ENCODE peak calls at places on chromosome 1, in six cellular contexts. U is kidney, Z is Panc1, S is endothelial cell of umbilical vein, C is heart left ventricle, I is prostate gland. O is an unnamed sample. For H3K4me1 and H3K9me3, the result is how much of the 10 kb centered on the place peaks cover.

GRCh38 chr1:207282049-207282448 is 39.4 kb upstream of the CD55 start:
- DNase-seq in U (no peak), Z (no peak), S (peak), C (no peak), I (no peak), O (no peak)

GRCh38 chr1:3186526-3186921 is 117.5 kb downstream of the PRDM16 start:
- DNase-seq in U (peak), Z (no peak), S (no peak), C (peak), I (peak), O (peak)

GRCh38 chr1:226787071-226787470 is 48.0 kb upstream of the ITPKB start:
- DNase-seq in U (no peak), Z (no peak), S (no peak), C (no peak), I (no peak), O (no peak)

GRCh38 chr1:219040291-219040690 is 133.4 kb upstream of the LYPLAL1 start:
- DNase-seq in U (no peak), Z (no peak), S (no peak), C (no peak), I (no peak), O (no peak)

GRCh38 chr1:13823126-13823880 is 123.3 kb downstream of the PRDM2 start:
- DNase-seq in U (no peak), Z (no peak), S (no peak), C (no peak), I (no peak), O (no peak)

GRCh38 chr1:77950873-77951272 is 28.0 kb downstream of the FUBP1 start:
- DNase-seq in U (no peak), Z (no peak), S (no peak), C (no peak), I (no peak), O (no peak)

GRCh38 chr1:115140442-115141144 is 51.3 kb upstream of the TSPAN2 start:
- DNase-seq in U (no peak), Z (no peak), S (no peak), C (no peak), I (no peak), O (no peak)

GRCh38 chr1:15409400-15410222 is at the start of gene EFHD2:
- DNase-seq in U (peak), Z (no peak), S (peak), C (peak), I (peak), O (peak)

GRCh38 chr1:45750298-45751038 is at the start of gene IPP:
- DNase-seq in U (peak), Z (peak), S (peak), C (peak), I (peak), O (peak)
- H3K4me1 ChIP-seq in U (under half), Z (under half), S (under half), C (under half), I (under half), O (under half)

GRCh38 chr1:47745725-47746609 is 251.2 kb downstream of the TRABD2B start:
- DNase-seq in U (no peak), Z (no peak), S (no peak), C (no peak), I (no peak), O (no peak)

GRCh38 chr1:47738560-47739182 is 258.5 kb downstream of the TRABD2B start:
- DNase-seq in U (peak), Z (no peak), S (peak), C (peak), I (peak), O (peak)

DNA sequence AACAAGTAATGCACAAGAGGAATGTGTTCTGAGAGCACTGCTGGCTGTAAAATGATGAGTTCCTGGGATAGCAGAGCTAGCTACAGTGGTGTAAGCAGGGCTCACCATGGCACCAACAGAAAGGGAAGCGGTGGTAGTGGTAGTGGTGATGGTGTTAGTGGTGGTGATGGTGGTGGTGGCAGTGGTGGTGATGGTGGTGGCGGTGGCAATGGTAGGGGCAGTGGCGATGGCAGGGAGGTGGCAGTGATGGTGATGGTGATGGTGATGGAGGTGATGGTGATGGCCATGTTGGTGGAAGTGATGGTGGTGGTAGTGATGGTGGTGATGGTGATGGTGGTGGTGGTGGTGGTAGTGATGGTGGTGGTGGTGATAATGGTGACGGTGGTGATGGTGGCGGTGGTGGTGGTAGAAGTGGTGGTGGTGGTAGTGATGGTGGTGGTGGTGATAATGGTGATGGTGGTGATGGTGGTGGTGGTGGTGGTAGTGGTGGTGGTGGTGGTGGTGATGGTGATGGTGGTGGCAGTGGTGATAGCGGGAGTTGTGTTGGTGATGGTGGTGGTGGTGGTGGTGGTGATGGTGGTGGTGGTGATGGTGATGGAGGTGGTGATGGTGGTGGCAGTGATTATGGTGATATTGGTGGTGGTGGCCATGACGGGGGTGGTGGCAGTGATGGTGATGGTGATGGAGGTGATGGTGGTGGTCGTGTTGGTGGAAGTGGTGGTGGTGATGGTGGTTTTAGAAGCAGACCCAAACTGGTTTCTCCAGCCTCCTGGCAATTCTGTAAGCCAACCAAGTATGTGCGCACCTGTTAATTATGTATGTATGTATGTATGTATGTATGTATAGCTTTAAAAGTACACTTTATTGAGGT is 254.1 kb downstream of the TRABD2B start:
- DNase-seq in U (no peak), Z (no peak), S (no peak), C (no peak), I (no peak), O (no peak)
- H3K9me3 ChIP-seq in U (under half), Z (under half), S (under half), C (under half), I (under half), O (under half)

DNA sequence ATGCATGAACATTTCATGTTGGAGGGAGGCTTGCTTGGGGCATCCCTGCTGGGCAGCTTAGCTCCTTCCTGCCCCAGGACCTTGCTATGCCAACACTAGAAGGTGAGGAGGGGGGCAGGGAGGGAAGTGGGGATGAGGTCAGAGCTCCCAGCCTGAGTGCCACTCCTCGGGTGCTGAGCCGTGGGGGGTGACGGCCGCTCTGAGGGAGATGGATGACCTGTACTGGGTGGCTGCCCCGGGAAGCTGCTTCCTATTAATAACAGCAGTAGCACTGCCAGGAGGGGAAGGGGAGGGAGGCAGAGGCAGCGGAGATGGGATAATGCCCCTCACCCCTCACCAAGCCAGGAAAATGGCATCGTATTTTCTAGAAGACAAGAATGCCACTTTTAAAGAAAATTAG is 60.6 kb downstream of the UBIAD1 start:
- DNase-seq in U (no peak), Z (no peak), S (no peak), C (no peak), I (no peak), O (no peak)
- H3K4me1 ChIP-seq in U (under half), Z (under half), S (under half), C (under half), I (under half), O (under half)

GRCh38 chr1:228240411-228241240 is 32.8 kb downstream of the OBSCN start:
- DNase-seq in U (no peak), Z (no peak), S (no peak), C (no peak), I (no peak), O (no peak)

GRCh38 chr1:228241259-228241658 is 33.4 kb downstream of the OBSCN start:
- DNase-seq in U (no peak), Z (no peak), S (no peak), C (no peak), I (no peak), O (no peak)

GRCh38 chr1:228243093-228243492 is 35.2 kb downstream of the OBSCN start:
- DNase-seq in U (no peak), Z (no peak), S (no peak), C (no peak), I (no peak), O (no peak)

GRCh38 chr1:228245111-228245510 is 37.3 kb downstream of the OBSCN start:
- DNase-seq in U (no peak), Z (no peak), S (no peak), C (no peak), I (no peak), O (no peak)

GRCh38 chr1:228242313-228242864 is 34.5 kb downstream of the OBSCN start:
- DNase-seq in U (no peak), Z (no peak), S (no peak), C (no peak), I (no peak), O (no peak)
- H3K9me3 ChIP-seq in U (under half), Z (half or more), S (under half), C (under half), I (under half), O (under half)

DNA sequence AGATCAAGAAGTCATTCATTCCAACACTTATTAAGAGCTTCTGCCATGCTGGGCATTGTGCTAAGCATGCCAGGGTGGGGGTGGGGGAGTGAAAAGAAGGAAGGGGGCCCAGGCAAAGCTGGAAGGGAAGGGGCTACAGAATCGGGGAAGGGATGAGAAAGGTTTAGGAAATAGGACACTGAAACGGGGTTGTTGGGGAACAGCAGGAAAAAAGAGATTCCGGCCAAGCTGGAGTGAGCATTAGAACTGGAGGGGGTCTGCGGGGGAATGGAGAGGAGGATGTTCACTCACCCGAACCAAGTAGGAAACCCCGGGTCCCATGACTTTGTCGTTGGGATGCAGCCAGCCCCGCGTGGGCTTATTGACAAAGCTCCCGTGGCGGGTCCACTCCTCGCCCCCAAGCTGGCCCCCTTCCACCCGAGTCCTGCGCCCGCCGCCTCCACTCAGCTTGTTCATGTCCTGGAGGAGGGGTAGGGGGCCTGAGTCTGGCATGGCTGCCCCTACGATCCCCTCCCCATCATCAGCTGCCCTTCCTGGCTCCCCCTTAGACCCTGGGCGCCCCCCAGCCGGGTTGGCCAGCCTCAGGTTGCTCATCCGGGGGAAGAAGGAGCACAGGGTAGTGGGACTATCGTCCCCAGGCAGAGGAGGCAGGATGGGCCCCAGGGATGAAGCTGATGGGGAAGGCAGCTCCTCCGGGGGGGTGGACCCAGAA is 650 bp downstream of the SHC1 start:
- DNase-seq in U (peak), Z (no peak), S (peak), C (no peak), I (no peak), O (no peak)
- H3K4me1 ChIP-seq in U (under half), Z (under half), S (half or more), C (half or more), I (under half), O (under half)

DNA sequence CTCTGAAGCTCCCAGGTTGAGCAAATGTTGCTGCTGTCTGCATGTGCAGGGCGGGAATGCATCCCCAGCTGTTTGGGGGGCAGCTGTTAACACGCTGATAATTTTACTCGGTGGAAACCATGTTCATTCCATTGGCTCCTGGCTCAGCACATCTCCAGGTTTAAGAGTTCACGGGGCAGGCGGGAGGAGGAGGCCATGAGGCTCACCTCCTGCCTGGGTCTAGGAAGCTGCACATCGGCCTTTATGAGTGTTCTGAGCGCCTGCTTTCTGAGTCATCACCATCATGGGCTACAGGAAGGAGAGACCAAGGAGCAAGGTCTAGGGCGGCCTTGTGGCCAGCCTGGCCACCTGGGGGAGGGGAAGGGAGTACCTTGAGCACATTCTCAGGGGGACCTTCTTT is 29.7 kb downstream of the AJAP1 start:
- DNase-seq in U (peak), Z (no peak), S (no peak), C (no peak), I (no peak), O (no peak)
- H3K9me3 ChIP-seq in U (under half), Z (under half), S (under half), C (under half), I (under half), O (under half)